ENCODE peak calls at places on chromosomes 3 and 15, in eight cellular contexts. E, T, Y, Z, I, Q, M and H are unnamed samples. For H3K4me1, the result is how much of the 10 kb centered on the place peaks cover.

GRCh38 chr3:138317687-138318086 is 12.0 kb downstream of the NME9 start:
- DNase-seq in E (no peak), T (no peak), Y (no peak), Z (no peak), I (no peak), Q (no peak), M (no peak), H (no peak)

GRCh38 chr15:79617071-79617470 is 184.9 kb downstream of the MINAR1 start:
- DNase-seq in E (no peak), T (no peak), Y (no peak), Z (no peak), I (no peak), Q (no peak), M (no peak), H (no peak)

GRCh38 chr3:55069950-55070349 is 142.1 kb upstream of the LRTM1 start:
- DNase-seq in E (no peak), T (peak), Y (no peak), Z (no peak), I (no peak), Q (no peak), M (no peak), H (no peak)

GRCh38 chr3:126620743-126621142 is 34.2 kb downstream of the TXNRD3 start:
- DNase-seq in E (no peak), T (no peak), Y (no peak), Z (no peak), I (no peak), Q (no peak), M (no peak), H (no peak)

GRCh38 chr3:60010778-60011177 is 961.0 kb upstream of the CFAP20DC start:
- DNase-seq in E (peak), T (no peak), Y (no peak), Z (no peak), I (no peak), Q (no peak), M (no peak), H (peak)

GRCh38 chr3:77142636-77143035 is 102.7 kb downstream of the ROBO2 start:
- DNase-seq in E (no peak), T (peak), Y (no peak), Z (no peak), I (no peak), Q (no peak), M (no peak), H (no peak)

GRCh38 chr15:73389539-73389938 is 20.8 kb upstream of the HCN4 start:
- DNase-seq in E (no peak), T (peak), Y (no peak), Z (no peak), I (no peak), Q (no peak), M (no peak), H (no peak)

GRCh38 chr3:98733055-98733777 is 29.9 kb upstream of the ST3GAL6 start:
- DNase-seq in E (peak), T (no peak), Y (peak), Z (peak), I (no peak), Q (peak), M (no peak), H (peak)

GRCh38 chr15:70505411-70505919 is 257.9 kb downstream of the UACA start:
- DNase-seq in E (peak), T (no peak), Y (no peak), Z (peak), I (no peak), Q (peak), M (peak), H (no peak)

GRCh38 chr15:90257776-90258175 is 7.7 kb upstream of the NGRN start:
- DNase-seq in E (no peak), T (no peak), Y (no peak), Z (no peak), I (no peak), Q (no peak), M (no peak), H (no peak)

GRCh38 chr3:99921986-99922385 is 104.3 kb downstream of the CMSS1 start:
- DNase-seq in E (no peak), T (no peak), Y (no peak), Z (no peak), I (no peak), Q (no peak), M (no peak), H (no peak)

GRCh38 chr3:99921377-99921695 is 103.7 kb downstream of the CMSS1 start:
- DNase-seq in E (no peak), T (no peak), Y (no peak), Z (no peak), I (no peak), Q (no peak), M (no peak), H (no peak)

GRCh38 chr3:99919694-99920093 is 102.0 kb downstream of the CMSS1 start:
- DNase-seq in E (peak), T (no peak), Y (no peak), Z (no peak), I (no peak), Q (no peak), M (no peak), H (no peak)

GRCh38 chr3:99918720-99919119 is 101.1 kb downstream of the CMSS1 start:
- DNase-seq in E (no peak), T (no peak), Y (no peak), Z (no peak), I (no peak), Q (no peak), M (no peak), H (no peak)

GRCh38 chr3:99920530-99921376 is 103.1 kb downstream of the CMSS1 start:
- DNase-seq in E (no peak), T (peak), Y (peak), Z (peak), I (no peak), Q (peak), M (no peak), H (no peak)
- H3K4me2 ChIP-seq in E (peak), T (peak), Y (peak), Z (no peak), I (no peak), Q (no peak), M (no peak), H (no peak)

DNA sequence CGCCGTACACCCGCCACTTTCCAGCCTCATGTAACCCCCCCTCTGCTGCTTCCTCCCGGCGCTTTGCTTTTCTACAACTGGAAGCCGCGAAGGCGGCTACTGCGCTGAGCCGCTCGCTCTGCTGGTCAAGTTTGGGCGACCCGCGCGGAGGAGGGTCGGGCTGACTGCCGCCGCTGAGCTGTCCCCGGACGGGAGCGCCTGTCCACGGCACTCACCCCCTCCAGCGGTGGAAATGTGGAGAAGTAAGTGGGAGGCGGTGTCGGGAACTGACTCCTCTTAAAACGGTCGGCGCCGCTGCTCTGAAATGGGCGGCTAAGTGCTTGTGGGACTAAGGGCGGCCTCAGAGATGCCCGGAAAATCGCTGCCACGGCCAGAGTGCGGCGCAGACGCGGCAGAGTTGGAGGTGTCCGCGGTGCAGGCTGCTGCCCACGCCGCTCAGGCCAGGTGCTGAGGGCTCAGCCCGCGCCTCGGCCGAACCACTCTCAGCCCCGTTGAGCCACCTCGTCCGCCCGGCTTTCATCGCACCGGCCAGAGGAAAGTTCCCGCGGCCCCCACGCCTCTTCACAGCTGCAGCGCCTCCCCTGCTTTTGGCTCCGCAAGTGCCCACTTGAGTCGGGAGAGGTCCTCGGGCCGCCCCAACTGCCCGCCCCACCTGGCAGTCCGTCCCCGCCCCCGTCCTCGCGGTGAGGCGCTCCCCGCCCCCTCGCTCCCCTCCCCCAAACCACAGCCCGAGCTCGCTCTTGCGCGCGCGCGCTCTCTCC is 394 bp upstream of the EPHA6 start:
- DNase-seq in E (peak), T (peak), Y (peak), Z (peak), I (no peak), Q (peak), M (no peak), H (no peak)
- TF ChIP-seq EZH2 in E (no peak), T (no peak), Y (peak), Z (no peak), I (no peak), Q (peak), M (peak), H (no peak)

GRCh38 chr15:41967506-41968206 is 4.7 kb downstream of the EHD4 start:
- DNase-seq in E (no peak), T (no peak), Y (peak), Z (no peak), I (no peak), Q (no peak), M (no peak), H (no peak)

GRCh38 chr15:41968738-41969137 is 3.6 kb downstream of the EHD4 start:
- DNase-seq in E (no peak), T (no peak), Y (no peak), Z (no peak), I (no peak), Q (no peak), M (no peak), H (no peak)

GRCh38 chr15:41966920-41967465 is 5.4 kb downstream of the EHD4 start:
- DNase-seq in E (no peak), T (no peak), Y (no peak), Z (no peak), I (no peak), Q (no peak), M (no peak), H (no peak)

GRCh38 chr15:41966414-41966812 is 5.9 kb downstream of the EHD4 start:
- DNase-seq in E (no peak), T (no peak), Y (no peak), Z (no peak), I (no peak), Q (no peak), M (no peak), H (no peak)

DNA sequence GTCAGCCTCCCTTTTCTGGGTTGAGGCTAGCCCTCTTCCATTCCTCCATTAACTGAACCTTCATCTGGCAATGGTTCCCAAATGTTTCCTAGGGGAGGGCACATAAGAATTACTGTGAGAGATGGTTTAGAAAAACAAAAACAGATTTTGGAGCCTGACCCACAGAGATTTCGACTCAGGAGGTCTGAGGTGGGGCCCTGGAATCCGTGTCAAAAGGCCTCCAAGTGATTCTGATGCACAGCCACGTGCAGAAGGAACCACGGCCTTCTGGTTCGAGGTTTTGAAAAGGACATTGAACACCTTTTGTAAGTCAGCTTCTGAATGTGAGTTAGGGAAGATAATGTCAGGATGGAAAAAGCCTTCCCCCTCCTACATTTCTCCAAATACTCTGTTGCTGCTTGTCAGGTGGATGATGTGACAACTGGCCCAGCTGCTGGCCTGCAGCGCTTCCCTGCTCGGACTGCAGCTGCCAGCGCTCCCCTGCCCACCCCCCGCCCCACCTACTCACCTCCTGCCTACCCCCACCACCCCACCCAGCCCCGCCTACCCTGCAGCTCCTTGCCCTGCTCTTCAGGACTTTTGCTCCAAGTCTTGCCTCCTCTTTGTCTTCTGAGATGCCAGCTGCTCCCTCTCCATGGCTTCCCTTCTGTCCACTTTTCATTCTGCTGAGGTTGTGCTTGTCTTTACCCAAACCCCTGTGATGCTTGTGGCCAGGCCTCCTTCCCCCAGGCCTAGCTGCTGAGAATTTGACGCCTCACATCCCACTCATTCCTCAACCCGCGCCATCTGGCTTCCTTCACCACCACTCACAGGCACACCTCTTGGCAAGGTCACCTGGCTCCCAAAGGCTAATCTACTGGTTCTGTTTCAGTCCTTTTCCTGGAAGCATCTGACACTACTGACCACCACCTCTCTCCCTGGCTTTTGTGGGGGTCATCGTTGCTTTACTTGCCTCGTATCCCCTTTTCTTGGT is 6.6 kb downstream of the EHD4 start:
- DNase-seq in E (no peak), T (peak), Y (no peak), Z (peak), I (no peak), Q (peak), M (no peak), H (no peak)
- H3K4me1 ChIP-seq in E (under half), T (under half), Y (under half), Z (under half), I (under half), Q (half or more), M (under half), H (under half)

DNA sequence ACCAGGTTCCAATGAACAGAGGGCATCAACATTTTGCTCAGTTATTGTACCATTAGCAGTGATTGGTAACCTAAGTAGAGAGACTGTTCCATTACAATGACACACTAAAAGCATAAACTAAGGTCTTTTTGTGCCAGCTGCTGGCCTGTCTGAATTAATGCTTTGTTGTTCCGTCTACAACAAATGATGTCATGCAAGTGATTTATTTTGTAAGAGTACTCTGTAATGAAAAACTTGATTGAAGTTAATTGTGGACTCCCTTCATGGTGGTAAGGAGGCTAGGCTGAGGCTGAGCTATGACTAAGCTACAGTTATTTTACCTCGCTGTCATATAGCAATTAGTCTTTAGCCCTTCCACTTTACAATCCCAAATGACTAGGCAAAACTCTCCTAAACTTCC is 23.2 kb downstream of the RCN2 start:
- DNase-seq in E (no peak), T (no peak), Y (no peak), Z (no peak), I (no peak), Q (peak), M (no peak), H (no peak)
- H3K4me2 ChIP-seq in E (no peak), T (no peak), Y (no peak), Z (no peak), I (no peak), Q (no peak), M (no peak), H (no peak)

GRCh38 chr3:130345487-130346079 is at the start of gene COL6A5:
- DNase-seq in E (no peak), T (peak), Y (peak), Z (no peak), I (peak), Q (no peak), M (no peak), H (no peak)
- TF ChIP-seq EZH2 in E (no peak), T (no peak), Y (peak), Z (no peak), I (peak), Q (no peak), M (no peak), H (no peak)

DNA sequence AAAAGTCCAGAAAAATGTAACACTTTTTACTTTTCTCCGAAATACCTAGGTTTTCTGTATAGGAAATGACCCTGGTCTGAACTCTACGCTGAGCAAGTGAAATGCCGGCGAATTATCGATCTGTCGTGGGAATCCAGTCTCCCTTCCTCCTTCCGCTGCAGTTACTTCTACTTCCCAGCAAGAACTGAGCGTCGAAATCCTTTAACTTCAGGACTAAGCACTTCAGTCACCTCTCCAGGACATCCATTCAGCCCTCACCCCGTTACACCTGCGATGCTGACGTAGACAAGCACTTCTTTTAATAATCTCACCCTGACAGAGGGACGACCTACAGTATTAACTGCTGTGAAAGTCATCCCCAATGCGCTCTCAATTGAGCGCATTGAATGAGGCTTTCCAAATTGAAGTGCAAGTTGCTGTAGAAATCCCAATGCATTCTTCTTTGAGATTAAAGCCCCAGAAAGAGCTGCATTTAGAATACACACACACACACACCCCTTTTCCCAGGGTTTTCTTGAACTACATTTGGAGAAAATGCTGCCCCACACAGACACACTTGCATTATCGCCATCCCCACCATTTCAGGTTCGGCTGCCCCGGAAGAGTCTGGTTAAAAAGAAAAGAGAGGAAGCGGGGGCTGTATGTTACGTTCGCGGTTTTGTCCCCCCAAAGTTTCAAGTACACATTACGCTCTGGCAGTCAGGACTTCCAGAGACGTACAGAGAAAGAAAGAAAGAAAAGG is 1.2 kb downstream of the TOP2B start:
- DNase-seq in E (peak), T (peak), Y (peak), Z (peak), I (no peak), Q (peak), M (peak), H (peak)
- H3K4me1 ChIP-seq in E (under half), T (under half), Y (under half), Z (under half), I (under half), Q (under half), M (under half), H (half or more)

DNA sequence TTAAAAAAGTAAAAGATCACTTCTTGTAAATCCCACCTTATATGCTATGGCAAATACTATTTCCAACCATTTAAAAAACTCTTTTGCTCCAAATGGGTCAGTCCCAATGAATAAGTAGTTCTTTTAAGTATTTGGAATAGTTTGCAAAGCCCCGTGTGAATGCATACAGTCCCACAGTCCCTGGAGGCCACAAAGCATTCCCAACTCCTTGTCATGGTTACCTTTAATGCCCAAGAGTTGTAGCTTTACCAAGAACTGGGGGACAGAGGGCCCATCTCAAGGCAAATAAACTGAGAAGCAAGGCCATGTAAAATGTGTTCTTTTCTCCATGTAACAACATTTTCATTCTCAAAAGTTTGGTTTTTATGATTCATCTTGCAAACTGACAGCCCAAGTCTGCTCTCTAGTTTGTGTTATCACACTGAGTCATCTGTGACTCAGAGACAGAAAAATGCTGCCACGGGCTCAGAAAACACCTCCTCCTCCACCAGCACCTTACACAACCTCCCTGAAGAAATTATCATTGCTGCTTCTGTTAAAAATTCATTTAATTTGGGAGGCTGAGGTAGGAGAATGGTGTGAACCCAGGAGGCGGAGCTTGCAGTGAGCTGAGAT is 336.2 kb downstream of the ERC2 start:
- DNase-seq in E (no peak), T (peak), Y (no peak), Z (peak), I (no peak), Q (peak), M (peak), H (no peak)
- H3K4me2 ChIP-seq in E (no peak), T (no peak), Y (no peak), Z (peak), I (no peak), Q (peak), M (peak), H (no peak)

DNA sequence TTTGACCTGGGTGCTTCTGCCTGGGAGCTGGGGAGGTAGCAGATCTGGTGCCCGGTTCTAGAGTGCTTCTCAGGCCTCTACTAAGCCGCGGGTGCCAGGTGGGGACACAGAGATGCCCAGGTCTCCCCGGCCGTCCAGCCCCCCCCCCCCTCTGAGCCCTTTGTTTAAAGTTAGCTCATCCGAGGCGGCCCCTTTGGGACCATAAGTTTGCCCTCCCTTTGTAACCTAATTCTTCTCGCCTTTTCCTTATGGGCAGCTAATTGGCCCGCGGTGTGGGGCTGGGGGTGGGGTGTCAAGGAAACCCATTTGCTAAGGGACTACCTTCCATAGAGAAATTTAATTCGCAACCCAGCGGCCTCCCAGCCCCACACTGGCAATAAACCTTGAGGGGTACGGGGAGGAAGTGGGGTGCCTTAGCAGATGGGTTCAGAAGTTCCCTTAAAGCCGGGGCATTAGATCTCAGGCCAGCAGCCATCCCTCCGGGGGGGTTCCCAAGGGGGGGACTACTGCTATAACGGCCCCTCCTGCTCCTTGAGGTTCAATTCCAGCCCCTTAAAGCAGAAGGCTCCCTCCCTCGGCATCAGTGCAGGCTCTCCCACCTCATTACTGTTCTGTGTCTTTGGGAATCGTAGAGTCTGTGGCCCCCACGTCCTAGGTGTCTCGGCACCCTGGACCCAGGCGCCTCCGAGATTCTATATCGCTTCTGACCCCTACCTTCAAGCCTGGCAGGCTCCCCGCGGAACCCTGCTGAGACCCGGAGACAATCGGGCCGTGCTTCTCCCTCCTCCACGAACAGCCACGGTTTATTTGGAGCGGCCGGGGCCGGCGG is 1.7 kb downstream of the GATA2 start:
- DNase-seq in E (no peak), T (no peak), Y (peak), Z (peak), I (no peak), Q (no peak), M (no peak), H (no peak)
- TF ChIP-seq EZH2 in E (no peak), T (no peak), Y (no peak), Z (no peak), I (no peak), Q (no peak), M (no peak), H (no peak)